ENCODE peak calls at places on chromosomes 13 and 19, in nine cellular contexts. P, R, X, J, N, B, K, H and C are unnamed samples.

GRCh38 chr19:1154731-1155351 is 19.2 kb downstream of the SBNO2 start:
- DNase-seq in P (peak), R (peak), X (peak), J (no peak), N (peak), B (peak), K (peak), H (peak), C (peak)

GRCh38 chr19:19257836-19258588 is 15.1 kb downstream of the TM6SF2 start:
- DNase-seq in P (no peak), R (no peak), X (no peak), J (no peak), N (no peak), B (no peak), K (no peak), H (no peak), C (no peak)

GRCh38 chr19:3024509-3024869 is 4.6 kb downstream of the TLE2 start:
- DNase-seq in P (no peak), R (no peak), X (no peak), J (no peak), N (no peak), B (no peak), K (no peak), H (no peak), C (no peak)

GRCh38 chr19:58352760-58353671 is at the start of gene A1BG:
- DNase-seq in P (no peak), R (no peak), X (no peak), J (no peak), N (no peak), B (no peak), K (no peak), H (no peak), C (no peak)

GRCh38 chr19:1516395-1516753 is 3.6 kb upstream of the ADAMTSL5 start:
- DNase-seq in P (no peak), R (no peak), X (no peak), J (no peak), N (no peak), B (no peak), K (no peak), H (no peak), C (no peak)

GRCh38 chr19:38684078-38684861 is 36.8 kb downstream of the ACTN4 start:
- DNase-seq in P (peak), R (no peak), X (no peak), J (no peak), N (peak), B (peak), K (peak), H (peak), C (peak)

GRCh38 chr13:39815345-39816111 is 160.1 kb downstream of the COG6 start:
- DNase-seq in P (no peak), R (no peak), X (no peak), J (no peak), N (no peak), B (no peak), K (no peak), H (no peak), C (no peak)

GRCh38 chr19:3366104-3366760 is at the start of gene NFIC:
- DNase-seq in P (peak), R (no peak), X (peak), J (peak), N (no peak), B (peak), K (peak), H (peak), C (peak)

GRCh38 chr19:11024259-11024658 is 63.4 kb downstream of the SMARCA4 start:
- DNase-seq in P (no peak), R (no peak), X (peak), J (no peak), N (no peak), B (no peak), K (no peak), H (no peak), C (no peak)

GRCh38 chr19:18292810-18293641 is 11.6 kb upstream of the JUND start:
- DNase-seq in P (peak), R (peak), X (peak), J (peak), N (peak), B (peak), K (peak), H (peak), C (peak)

GRCh38 chr13:76967031-76967430 is 18.7 kb downstream of the ACOD1 start:
- DNase-seq in P (no peak), R (no peak), X (no peak), J (no peak), N (no peak), B (no peak), K (no peak), H (no peak), C (no peak)

GRCh38 chr13:59230484-59231264 is 933.1 kb downstream of the DIAPH3 start:
- DNase-seq in P (no peak), R (no peak), X (no peak), J (no peak), N (no peak), B (no peak), K (no peak), H (no peak), C (no peak)

GRCh38 chr13:53151692-53152421 is 123.2 kb downstream of the OLFM4 start:
- DNase-seq in P (peak), R (peak), X (no peak), J (peak), N (no peak), B (peak), K (peak), H (peak), C (no peak)

GRCh38 chr13:27643334-27644158 is 21.9 kb downstream of the POLR1D start:
- DNase-seq in P (no peak), R (no peak), X (no peak), J (no peak), N (no peak), B (no peak), K (peak), H (no peak), C (no peak)

GRCh38 chr13:80274643-80275042 is 66.3 kb downstream of the SPRY2 start:
- DNase-seq in P (no peak), R (no peak), X (no peak), J (no peak), N (no peak), B (no peak), K (no peak), H (no peak), C (peak)

GRCh38 chr13:40576369-40576768 is 90.1 kb downstream of the FOXO1 start:
- DNase-seq in P (no peak), R (no peak), X (no peak), J (no peak), N (no peak), B (no peak), K (no peak), H (no peak), C (no peak)

GRCh38 chr13:33312150-33312908 is 26.8 kb upstream of the STARD13 start:
- DNase-seq in P (no peak), R (no peak), X (no peak), J (no peak), N (no peak), B (no peak), K (peak), H (no peak), C (peak)

GRCh38 chr13:27177852-27178251 is 6.2 kb upstream of the USP12 start:
- DNase-seq in P (no peak), R (no peak), X (no peak), J (no peak), N (no peak), B (no peak), K (no peak), H (no peak), C (no peak)

GRCh38 chr19:13985771-13986347 is 20.3 kb downstream of the RFX1 start:
- DNase-seq in P (no peak), R (no peak), X (no peak), J (no peak), N (no peak), B (no peak), K (no peak), H (no peak), C (no peak)

GRCh38 chr13:89574077-89574476 is 1773.4 kb upstream of the MIR17HG start:
- DNase-seq in P (no peak), R (no peak), X (no peak), J (no peak), N (no peak), B (no peak), K (no peak), H (no peak), C (no peak)

GRCh38 chr13:111531505-111531904 is 211.1 kb downstream of the TEX29 start:
- DNase-seq in P (no peak), R (peak), X (no peak), J (peak), N (no peak), B (no peak), K (peak), H (no peak), C (peak)

GRCh38 chr19:10363789-10364281 is 16.5 kb downstream of the TYK2 start:
- DNase-seq in P (no peak), R (no peak), X (no peak), J (no peak), N (no peak), B (no peak), K (no peak), H (no peak), C (no peak)

GRCh38 chr13:98173431-98173921 is 3.6 kb downstream of the RNF113B start:
- DNase-seq in P (peak), R (peak), X (peak), J (no peak), N (no peak), B (no peak), K (peak), H (no peak), C (peak)

GRCh38 chr13:23758783-23759527 is 130.2 kb downstream of the MIPEP start:
- DNase-seq in P (no peak), R (no peak), X (no peak), J (no peak), N (no peak), B (no peak), K (no peak), H (no peak), C (no peak)

GRCh38 chr19:50639121-50640112 is at the start of gene SYT3:
- DNase-seq in P (no peak), R (no peak), X (peak), J (no peak), N (no peak), B (peak), K (peak), H (peak), C (no peak)

GRCh38 chr13:96785986-96786385 is 208.3 kb downstream of the OXGR1 start:
- DNase-seq in P (no peak), R (no peak), X (no peak), J (no peak), N (no peak), B (no peak), K (no peak), H (no peak), C (no peak)